ENCODE peak calls at places on chromosomes 2 and 18, in four cellular contexts. Y is small intestine, B is EH, J is NCI-H2029 treated with DMSO at 0.1 percent for 48 hours. V is an unnamed sample.

GRCh38 chr2:136212426-136213378 is 94.8 kb upstream of the CXCR4 start:
- DNase-seq in B (no peak), J (no peak), Y (peak; percentile 15), V (no peak)

GRCh38 chr18:50194623-50195532 is at the start of gene MYO5B:
- DNase-seq in B (no peak), J (peak; percentile 21), Y (peak; percentile 95), V (peak; percentile 41)

GRCh38 chr2:216319771-216320170 is 52.5 kb downstream of the MARCHF4 start:
- DNase-seq in B (peak; percentile 89), Y (no peak), J (no peak), V (no peak)

GRCh38 chr2:135875491-135876065 is 665 bp downstream of the MCM6 start:
- DNase-seq in J (no peak), B (peak; percentile 70), Y (peak; percentile 62), V (peak; percentile 4)

GRCh38 chr2:138572318-138572717 is 70.7 kb downstream of the SPOPL start:
- DNase-seq in Y (no peak), B (no peak), J (no peak), V (no peak)

GRCh38 chr2:160482673-160483072 is 10.9 kb downstream of the RBMS1 start:
- DNase-seq in J (no peak), B (no peak), Y (peak; percentile 66), V (peak; percentile 53)

GRCh38 chr18:75293591-75293990 is 83.0 kb downstream of the TSHZ1 start:
- DNase-seq in B (peak; percentile 30), Y (no peak), J (no peak), V (no peak)

GRCh38 chr2:94861308-94862152 is 9.7 kb upstream of the TEKT4 start:
- DNase-seq in B (no peak), J (no peak), Y (no peak), V (no peak)

GRCh38 chr2:207091928-207092327 is 73.8 kb downstream of the KLF7 start:
- DNase-seq in B (no peak), J (no peak), Y (no peak), V (no peak)

GRCh38 chr2:50727940-50728339 is 304.0 kb downstream of the NRXN1 start:
- DNase-seq in B (no peak), J (no peak), Y (no peak), V (no peak)

GRCh38 chr18:25250610-25250859 is 101.4 kb downstream of the ZNF521 start:
- DNase-seq in J (no peak), Y (no peak), B (no peak), V (no peak)

GRCh38 chr2:10487144-10488104 is 39.3 kb upstream of the ODC1 start:
- DNase-seq in Y (peak; percentile 44), B (no peak), J (no peak), V (peak; percentile 26)

GRCh38 chr2:19357383-19358241 is 811 bp downstream of the OSR1 start:
- DNase-seq in B (peak; percentile 54), Y (no peak), J (no peak), V (no peak)

GRCh38 chr2:2591542-2591940 is 260.5 kb upstream of the MYT1L start:
- DNase-seq in Y (no peak), J (no peak), B (no peak), V (no peak)

GRCh38 chr2:10312437-10312957 is 9.8 kb downstream of the HPCAL1 start:
- DNase-seq in J (no peak), B (no peak), Y (no peak), V (no peak)

GRCh38 chr2:16115881-16116830 is 175.8 kb downstream of the MYCN start:
- DNase-seq in B (no peak), J (no peak), Y (no peak), V (no peak)

GRCh38 chr18:23069481-23069880 is 65.8 kb upstream of the CABLES1 start:
- DNase-seq in Y (peak; percentile 36), B (no peak), J (no peak), V (no peak)

GRCh38 chr2:216023055-216023648 is 9.8 kb upstream of the MREG start:
- DNase-seq in B (peak; percentile 66), J (no peak), Y (peak; percentile 56), V (peak; percentile 43)

GRCh38 chr18:34956663-34957062 is 84.5 kb upstream of the MAPRE2 start:
- DNase-seq in Y (no peak), B (peak; percentile 31), J (no peak), V (no peak)

GRCh38 chr2:134679740-134680139 is 39.1 kb downstream of the TMEM163 start:
- DNase-seq in Y (peak; percentile 12), B (no peak), J (no peak), V (peak; percentile 6)

GRCh38 chr18:70372450-70373061 is 83.7 kb downstream of the SOCS6 start:
- DNase-seq in Y (no peak), B (no peak), J (no peak), V (no peak)

GRCh38 chr2:157780211-157780610 is 95.9 kb downstream of the ACVR1 start:
- DNase-seq in J (no peak), Y (no peak), B (no peak), V (no peak)

GRCh38 chr2:74847075-74847858 is 13.3 kb downstream of the HK2 start:
- DNase-seq in Y (no peak), B (no peak), J (no peak), V (no peak)

GRCh38 chr2:100391735-100392515 is 25.5 kb downstream of the CHST10 start:
- DNase-seq in B (no peak), Y (peak; percentile 3), J (no peak), V (peak; percentile 3)

GRCh38 chr2:221075203-221075602 is 496.9 kb downstream of the EPHA4 start:
- DNase-seq in B (peak; percentile 89), Y (no peak), J (no peak), V (no peak)

GRCh38 chr18:28606686-28607085 is 429.8 kb upstream of the CDH2 start:
- DNase-seq in Y (no peak), B (no peak), J (no peak), V (no peak)

GRCh38 chr2:20282916-20283592 is 58.1 kb upstream of the SDC1 start:
- DNase-seq in B (no peak), J (peak; percentile 37), Y (peak; percentile 42), V (no peak)